ENCODE peak calls at places on chromosome 16, in nine cellular contexts. One of them, this sample, is unnamed.
A peak's percentile ranks its signal among the peaks of the same experiment; 100 is the strongest.

GRCh38 chr16:3295783-3296182 is 9.4 kb downstream of the TIGD7 start:
- DNase-seq in SK-N-SH: no peak
- DNase-seq in Caco-2: no peak
- DNase-seq in A549: no peak
- DNase-seq in gastrocnemius medialis: no peak
- DNase-seq in colonic mucosa: no peak
- DNase-seq in lower lobe of right lung: no peak
- DNase-seq in heart right ventricle: no peak
- DNase-seq in upper lobe of right lung: no peak
- DNase-seq in this sample: no peak

GRCh38 chr16:21159281-21159951 is 942 bp downstream of the LDAF1 start:
- DNase-seq in gastrocnemius medialis: peak; percentile 10
- DNase-seq in lower lobe of right lung: peak; percentile 81
- DNase-seq in upper lobe of right lung: peak; percentile 88
- DNase-seq in colonic mucosa: peak; percentile 79
- DNase-seq in SK-N-SH: peak; percentile 28
- DNase-seq in A549: no peak
- DNase-seq in Caco-2: peak; percentile 59
- DNase-seq in heart right ventricle: peak; percentile 49
- DNase-seq in this sample: no peak

GRCh38 chr16:75379911-75380847 is 53.1 kb downstream of the CFDP1 start:
- DNase-seq in A549: no peak
- DNase-seq in colonic mucosa: peak; percentile 27
- DNase-seq in SK-N-SH: no peak
- DNase-seq in upper lobe of right lung: no peak
- DNase-seq in lower lobe of right lung: peak; percentile 54
- DNase-seq in Caco-2: no peak
- DNase-seq in gastrocnemius medialis: no peak
- DNase-seq in heart right ventricle: no peak
- DNase-seq in this sample: no peak

GRCh38 chr16:19644877-19645276 is 73.2 kb downstream of the KNOP1 start:
- DNase-seq in colonic mucosa: peak; percentile 21
- DNase-seq in SK-N-SH: peak; percentile 25
- DNase-seq in heart right ventricle: peak; percentile 71
- DNase-seq in lower lobe of right lung: no peak
- DNase-seq in upper lobe of right lung: no peak
- DNase-seq in Caco-2: no peak
- DNase-seq in A549: no peak
- DNase-seq in gastrocnemius medialis: peak; percentile 52
- DNase-seq in this sample: peak; percentile 74

GRCh38 chr16:51002889-51003490 is 148.1 kb downstream of the SALL1 start:
- DNase-seq in heart right ventricle: no peak
- DNase-seq in Caco-2: no peak
- DNase-seq in colonic mucosa: no peak
- DNase-seq in gastrocnemius medialis: no peak
- DNase-seq in SK-N-SH: no peak
- DNase-seq in A549: no peak
- DNase-seq in lower lobe of right lung: no peak
- DNase-seq in upper lobe of right lung: no peak
- DNase-seq in this sample: no peak

GRCh38 chr16:89022051-89022836 is 45.2 kb upstream of the CBFA2T3 start:
- DNase-seq in A549: no peak
- DNase-seq in SK-N-SH: no peak
- DNase-seq in lower lobe of right lung: no peak
- DNase-seq in gastrocnemius medialis: no peak
- DNase-seq in heart right ventricle: no peak
- DNase-seq in upper lobe of right lung: peak; percentile 35
- DNase-seq in Caco-2: no peak
- DNase-seq in colonic mucosa: no peak
- DNase-seq in this sample: no peak

GRCh38 chr16:83002351-83003334 is 375.9 kb downstream of the CDH13 start:
- DNase-seq in gastrocnemius medialis: no peak
- DNase-seq in upper lobe of right lung: no peak
- DNase-seq in lower lobe of right lung: no peak
- DNase-seq in SK-N-SH: no peak
- DNase-seq in Caco-2: no peak
- DNase-seq in A549: no peak
- DNase-seq in heart right ventricle: no peak
- DNase-seq in colonic mucosa: no peak
- DNase-seq in this sample: no peak

GRCh38 chr16:68041783-68042182 is 18.7 kb downstream of the DUS2 start:
- DNase-seq in SK-N-SH: no peak
- DNase-seq in A549: no peak
- DNase-seq in upper lobe of right lung: no peak
- DNase-seq in Caco-2: no peak
- DNase-seq in gastrocnemius medialis: no peak
- DNase-seq in lower lobe of right lung: no peak
- DNase-seq in heart right ventricle: no peak
- DNase-seq in colonic mucosa: no peak
- DNase-seq in this sample: no peak

GRCh38 chr16:19879241-19879792 is 5.3 kb downstream of the GPRC5B start:
- DNase-seq in Caco-2: peak; percentile 11
- DNase-seq in gastrocnemius medialis: peak; percentile 63
- DNase-seq in A549: peak; percentile 24
- DNase-seq in SK-N-SH: peak; percentile 42
- DNase-seq in colonic mucosa: no peak
- DNase-seq in heart right ventricle: no peak
- DNase-seq in upper lobe of right lung: no peak
- DNase-seq in lower lobe of right lung: no peak
- DNase-seq in this sample: no peak

GRCh38 chr16:28882476-28883180 is 4.3 kb downstream of the ATP2A1 start:
- DNase-seq in Caco-2: no peak
- DNase-seq in A549: no peak
- DNase-seq in heart right ventricle: no peak
- DNase-seq in colonic mucosa: no peak
- DNase-seq in SK-N-SH: no peak
- DNase-seq in gastrocnemius medialis: peak; percentile 60
- DNase-seq in upper lobe of right lung: no peak
- DNase-seq in lower lobe of right lung: no peak
- DNase-seq in this sample: no peak

GRCh38 chr16:84555418-84556196 is 51.1 kb upstream of the MEAK7 start:
- DNase-seq in heart right ventricle: no peak
- DNase-seq in upper lobe of right lung: no peak
- DNase-seq in gastrocnemius medialis: no peak
- DNase-seq in colonic mucosa: no peak
- DNase-seq in SK-N-SH: no peak
- DNase-seq in lower lobe of right lung: no peak
- DNase-seq in Caco-2: peak; percentile 78
- DNase-seq in A549: no peak
- DNase-seq in this sample: no peak

GRCh38 chr16:90040152-90041023 is 21.1 kb upstream of the DBNDD1 start:
- DNase-seq in colonic mucosa: no peak
- DNase-seq in heart right ventricle: no peak
- DNase-seq in upper lobe of right lung: no peak
- DNase-seq in gastrocnemius medialis: no peak
- DNase-seq in lower lobe of right lung: no peak
- DNase-seq in Caco-2: no peak
- DNase-seq in SK-N-SH: no peak
- DNase-seq in A549: no peak
- DNase-seq in this sample: no peak

GRCh38 chr16:78275420-78275819 is 176.0 kb downstream of the WWOX start:
- DNase-seq in A549: no peak
- DNase-seq in heart right ventricle: no peak
- DNase-seq in upper lobe of right lung: no peak
- DNase-seq in lower lobe of right lung: no peak
- DNase-seq in colonic mucosa: no peak
- DNase-seq in gastrocnemius medialis: no peak
- DNase-seq in SK-N-SH: no peak
- DNase-seq in Caco-2: no peak
- DNase-seq in this sample: no peak

GRCh38 chr16:86221085-86221484 is 289.2 kb upstream of the FOXF1 start:
- DNase-seq in SK-N-SH: no peak
- DNase-seq in heart right ventricle: no peak
- DNase-seq in lower lobe of right lung: no peak
- DNase-seq in gastrocnemius medialis: no peak
- DNase-seq in colonic mucosa: no peak
- DNase-seq in upper lobe of right lung: no peak
- DNase-seq in A549: no peak
- DNase-seq in Caco-2: no peak
- DNase-seq in this sample: no peak

GRCh38 chr16:69314534-69314933 is 3.4 kb downstream of the VPS4A start:
- DNase-seq in colonic mucosa: no peak
- DNase-seq in lower lobe of right lung: no peak
- DNase-seq in gastrocnemius medialis: no peak
- DNase-seq in heart right ventricle: no peak
- DNase-seq in A549: no peak
- DNase-seq in Caco-2: no peak
- DNase-seq in upper lobe of right lung: no peak
- DNase-seq in SK-N-SH: no peak
- DNase-seq in this sample: no peak

GRCh38 chr16:7513429-7513828 is 180.8 kb downstream of the RBFOX1 start:
- DNase-seq in A549: peak; percentile 31
- DNase-seq in lower lobe of right lung: no peak
- DNase-seq in SK-N-SH: peak; percentile 32
- DNase-seq in Caco-2: peak; percentile 18
- DNase-seq in colonic mucosa: no peak
- DNase-seq in gastrocnemius medialis: no peak
- DNase-seq in heart right ventricle: no peak
- DNase-seq in upper lobe of right lung: no peak
- DNase-seq in this sample: no peak

GRCh38 chr16:67632415-67633172 is 12.3 kb upstream of the CARMIL2 start:
- DNase-seq in heart right ventricle: peak; percentile 58
- DNase-seq in gastrocnemius medialis: no peak
- DNase-seq in Caco-2: no peak
- DNase-seq in lower lobe of right lung: no peak
- DNase-seq in upper lobe of right lung: no peak
- DNase-seq in A549: no peak
- DNase-seq in SK-N-SH: no peak
- DNase-seq in colonic mucosa: no peak
- DNase-seq in this sample: no peak

GRCh38 chr16:69555437-69555836 is 10.3 kb upstream of the NFAT5 start:
- DNase-seq in upper lobe of right lung: no peak
- DNase-seq in A549: no peak
- DNase-seq in colonic mucosa: no peak
- DNase-seq in gastrocnemius medialis: no peak
- DNase-seq in Caco-2: no peak
- DNase-seq in heart right ventricle: no peak
- DNase-seq in SK-N-SH: no peak
- DNase-seq in lower lobe of right lung: no peak
- DNase-seq in this sample: no peak

GRCh38 chr16:47976609-47977180 is 179.1 kb downstream of the ABCC12 start:
- DNase-seq in lower lobe of right lung: no peak
- DNase-seq in gastrocnemius medialis: no peak
- DNase-seq in colonic mucosa: no peak
- DNase-seq in upper lobe of right lung: no peak
- DNase-seq in Caco-2: no peak
- DNase-seq in heart right ventricle: no peak
- DNase-seq in SK-N-SH: no peak
- DNase-seq in A549: no peak
- DNase-seq in this sample: no peak

GRCh38 chr16:47972246-47972985 is 183.4 kb downstream of the ABCC12 start:
- DNase-seq in A549: no peak
- DNase-seq in colonic mucosa: no peak
- DNase-seq in lower lobe of right lung: no peak
- DNase-seq in SK-N-SH: no peak
- DNase-seq in upper lobe of right lung: no peak
- DNase-seq in heart right ventricle: no peak
- DNase-seq in gastrocnemius medialis: no peak
- DNase-seq in Caco-2: no peak
- DNase-seq in this sample: no peak

GRCh38 chr16:47970291-47970931 is 185.4 kb downstream of the ABCC12 start:
- DNase-seq in Caco-2: peak; percentile 53
- DNase-seq in colonic mucosa: no peak
- DNase-seq in upper lobe of right lung: no peak
- DNase-seq in lower lobe of right lung: no peak
- DNase-seq in gastrocnemius medialis: no peak
- DNase-seq in A549: peak; percentile 44
- DNase-seq in SK-N-SH: no peak
- DNase-seq in heart right ventricle: no peak
- DNase-seq in this sample: no peak

GRCh38 chr16:47971225-47971624 is 184.6 kb downstream of the ABCC12 start:
- DNase-seq in lower lobe of right lung: no peak
- DNase-seq in gastrocnemius medialis: no peak
- DNase-seq in heart right ventricle: no peak
- DNase-seq in Caco-2: no peak
- DNase-seq in upper lobe of right lung: no peak
- DNase-seq in SK-N-SH: peak; percentile 25
- DNase-seq in colonic mucosa: no peak
- DNase-seq in A549: no peak
- DNase-seq in this sample: no peak

GRCh38 chr16:47973552-47973951 is 182.2 kb downstream of the ABCC12 start:
- DNase-seq in upper lobe of right lung: no peak
- DNase-seq in gastrocnemius medialis: no peak
- DNase-seq in A549: no peak
- DNase-seq in Caco-2: no peak
- DNase-seq in colonic mucosa: no peak
- DNase-seq in SK-N-SH: no peak
- DNase-seq in lower lobe of right lung: no peak
- DNase-seq in heart right ventricle: no peak
- DNase-seq in this sample: no peak
- H3K4me3 ChIP-seq in upper lobe of right lung: no peak overlapping the region
- H3K4me3 ChIP-seq in gastrocnemius medialis: no peak overlapping the region
- H3K4me3 ChIP-seq in A549: no peak overlapping the region
- H3K4me3 ChIP-seq in Caco-2: no peak overlapping the region
- H3K4me3 ChIP-seq in colonic mucosa: no peak overlapping the region
- H3K4me3 ChIP-seq in SK-N-SH: no peak overlapping the region
- H3K4me3 ChIP-seq in lower lobe of right lung: no peak overlapping the region
- H3K4me3 ChIP-seq in heart right ventricle: no peak overlapping the region
- H3K4me3 ChIP-seq in this sample: no peak overlapping the region

DNA sequence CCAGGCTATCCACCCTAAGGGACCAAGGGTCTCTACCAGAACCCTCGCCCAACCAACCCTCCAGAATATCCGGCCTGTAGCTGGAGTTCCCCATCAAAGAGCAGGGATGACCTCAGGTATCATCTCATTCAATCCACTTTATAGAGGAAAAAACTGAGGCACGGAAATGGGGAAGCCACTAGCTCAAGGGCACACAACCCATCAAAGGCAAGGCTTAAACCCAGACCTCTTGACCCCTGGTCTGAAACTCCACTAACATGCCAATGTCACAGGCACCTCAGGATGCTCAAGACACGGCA is 1.6 kb downstream of the TBC1D10B start:
- DNase-seq in heart right ventricle: no peak
- DNase-seq in gastrocnemius medialis: no peak
- DNase-seq in upper lobe of right lung: no peak
- DNase-seq in colonic mucosa: no peak
- DNase-seq in Caco-2: no peak
- DNase-seq in lower lobe of right lung: no peak
- DNase-seq in SK-N-SH: no peak
- DNase-seq in A549: no peak
- DNase-seq in this sample: no peak
- H3K4me1 ChIP-seq in heart right ventricle: peaks cover 46% of the 10 kb centered on the region
- H3K4me1 ChIP-seq in gastrocnemius medialis: peaks cover 41% of the 10 kb centered on the region
- H3K4me1 ChIP-seq in upper lobe of right lung: peaks cover 29% of the 10 kb centered on the region
- H3K4me1 ChIP-seq in colonic mucosa: peaks cover 17% of the 10 kb centered on the region
- H3K4me1 ChIP-seq in Caco-2: peaks cover 19% of the 10 kb centered on the region
- H3K4me1 ChIP-seq in lower lobe of right lung: peaks cover 36% of the 10 kb centered on the region
- H3K4me1 ChIP-seq in SK-N-SH: peaks cover 4% of the 10 kb centered on the region
- H3K4me1 ChIP-seq in A549: peaks cover 20% of the 10 kb centered on the region
- H3K4me1 ChIP-seq in this sample: no peaks in the 10 kb centered on the region

GRCh38 chr16:72923757-72924156 is 124.2 kb downstream of the ZFHX3 start:
- DNase-seq in SK-N-SH: no peak
- DNase-seq in gastrocnemius medialis: no peak
- DNase-seq in A549: no peak
- DNase-seq in lower lobe of right lung: no peak
- DNase-seq in heart right ventricle: no peak
- DNase-seq in upper lobe of right lung: no peak
- DNase-seq in Caco-2: no peak
- DNase-seq in colonic mucosa: no peak
- DNase-seq in this sample: no peak
- TF ChIP-seq CTCF in SK-N-SH: no peak
- TF ChIP-seq CTCF in gastrocnemius medialis: no peak
- TF ChIP-seq CTCF in A549: no peak
- TF ChIP-seq CTCF in lower lobe of right lung: no peak
- TF ChIP-seq CTCF in heart right ventricle: no peak
- TF ChIP-seq CTCF in upper lobe of right lung: no peak
- TF ChIP-seq CTCF in Caco-2: no peak
- TF ChIP-seq CTCF in colonic mucosa: no peak
- TF ChIP-seq CTCF in this sample: no peak

GRCh38 chr16:66409156-66409555 is 17.9 kb upstream of the BEAN1 start:
- DNase-seq in lower lobe of right lung: no peak
- DNase-seq in Caco-2: no peak
- DNase-seq in heart right ventricle: no peak
- DNase-seq in colonic mucosa: no peak
- DNase-seq in upper lobe of right lung: no peak
- DNase-seq in SK-N-SH: no peak
- DNase-seq in gastrocnemius medialis: no peak
- DNase-seq in A549: no peak
- DNase-seq in this sample: no peak
- H3K4me3 ChIP-seq in lower lobe of right lung: no peak overlapping the region
- H3K4me3 ChIP-seq in Caco-2: no peak overlapping the region
- H3K4me3 ChIP-seq in heart right ventricle: no peak overlapping the region
- H3K4me3 ChIP-seq in colonic mucosa: no peak overlapping the region
- H3K4me3 ChIP-seq in upper lobe of right lung: no peak overlapping the region
- H3K4me3 ChIP-seq in SK-N-SH: peak overlapping the region; percentile 32
- H3K4me3 ChIP-seq in gastrocnemius medialis: no peak overlapping the region
- H3K4me3 ChIP-seq in A549: no peak overlapping the region
- H3K4me3 ChIP-seq in this sample: no peak overlapping the region

This sample was measured in right atrium auricular region.